ENCODE peak calls at places on chromosomes 7 and 10, in ten cellular contexts. Y is adrenal gland; X is cardiac fibroblast; V is GM13976; F is fibroblast of pulmonary artery; W is progenitor cell of endocrine pancreas; C is Panc1; D is choroid plexus epithelial cell; H is fibroblast of villous mesenchyme; Z is CD4-positive, alpha-beta T cell. K is an unnamed sample.

GRCh38 chr7:5354460-5355279 is 69.0 kb downstream of the TNRC18 start:
- DNase-seq in Y (peak; percentile 94), X (peak; percentile 21), V (no peak), F (peak; percentile 24), W (no peak), C (no peak), D (peak; percentile 27), H (peak; percentile 79), Z (no peak), K (no peak)

GRCh38 chr10:33345236-33345635 is 10.8 kb upstream of the NRP1 start:
- DNase-seq in Y (no peak), X (no peak), V (no peak), F (no peak), W (no peak), C (no peak), D (no peak), H (no peak), Z (no peak), K (no peak)

GRCh38 chr7:157412021-157412443 is 75.2 kb downstream of the DNAJB6 start:
- DNase-seq in Y (no peak), X (peak; percentile 89), V (no peak), F (peak; percentile 53), W (no peak), C (no peak), D (peak; percentile 80), H (peak; percentile 66), Z (peak; percentile 28), K (no peak)

GRCh38 chr7:1917221-1918062 is 247.4 kb downstream of the ELFN1 start:
- DNase-seq in Y (no peak), X (no peak), V (no peak), F (peak; percentile 25), W (no peak), C (no peak), D (no peak), H (no peak), Z (no peak), K (no peak)

GRCh38 chr7:71173955-71174354 is 42.0 kb downstream of the GALNT17 start:
- DNase-seq in Y (peak; percentile 54), X (no peak), V (no peak), F (no peak), W (no peak), C (no peak), D (peak; percentile 3), H (no peak), Z (no peak), K (no peak)

GRCh38 chr7:64559206-64559605 is 3.7 kb downstream of the ZNF680 start:
- DNase-seq in Y (peak; percentile 63), X (peak; percentile 75), V (no peak), F (peak; percentile 61), W (no peak), C (no peak), D (peak; percentile 68), H (peak; percentile 69), Z (no peak), K (no peak)

GRCh38 chr7:102834466-102834865 is 78.3 kb upstream of the LRRC17 start:
- DNase-seq in Y (no peak), X (no peak), V (no peak), F (no peak), W (no peak), C (no peak), D (no peak), H (peak; percentile 47), Z (no peak), K (no peak)

GRCh38 chr7:135774284-135774683 is 25.7 kb upstream of the FAM180A start:
- DNase-seq in Y (no peak), X (peak; percentile 49), V (no peak), F (peak; percentile 60), W (no peak), C (peak; percentile 12), D (peak; percentile 87), H (peak; percentile 67), Z (no peak), K (no peak)

GRCh38 chr10:73771722-73772279 is 10.0 kb upstream of the CHCHD1 start:
- DNase-seq in Y (peak; percentile 94), X (peak; percentile 28), V (peak; percentile 89), F (peak; percentile 82), W (peak; percentile 79), C (no peak), D (peak; percentile 84), H (peak; percentile 82), Z (peak; percentile 73), K (peak; percentile 91)

GRCh38 chr7:98357751-98358161 is 43.1 kb downstream of the BAIAP2L1 start:
- DNase-seq in Y (peak; percentile 90), X (peak; percentile 79), V (no peak), F (peak; percentile 47), W (no peak), C (peak; percentile 89), D (peak; percentile 52), H (peak; percentile 79), Z (no peak), K (no peak)

GRCh38 chr7:121341933-121342332 is 13.1 kb downstream of the WNT16 start:
- DNase-seq in Y (no peak), X (peak; percentile 58), V (no peak), F (no peak), W (no peak), C (no peak), D (peak; percentile 79), H (no peak), Z (no peak), K (no peak)

GRCh38 chr10:16986406-16987128 is 143.0 kb downstream of the CUBN start:
- DNase-seq in Y (no peak), X (peak; percentile 88), V (no peak), F (peak; percentile 55), W (no peak), C (no peak), D (peak; percentile 73), H (peak; percentile 61), Z (no peak), K (no peak)

GRCh38 chr10:101561068-101561915 is 26.8 kb downstream of the POLL start:
- DNase-seq in Y (peak; percentile 48), X (no peak), V (peak; percentile 33), F (no peak), W (no peak), C (no peak), D (no peak), H (no peak), Z (no peak), K (no peak)

GRCh38 chr10:51806079-51806835 is 106.9 kb upstream of the CSTF2T start:
- DNase-seq in Y (no peak), X (no peak), V (no peak), F (no peak), W (no peak), C (no peak), D (no peak), H (no peak), Z (no peak), K (no peak)

GRCh38 chr10:33341638-33342037 is 7.2 kb upstream of the NRP1 start:
- DNase-seq in Y (no peak), X (peak; percentile 78), V (no peak), F (peak; percentile 26), W (no peak), C (no peak), D (peak; percentile 46), H (no peak), Z (no peak), K (no peak)

GRCh38 chr10:68562666-68563522 is 2.8 kb downstream of the TET1 start:
- DNase-seq in Y (no peak), X (peak; percentile 55), V (no peak), F (peak; percentile 56), W (no peak), C (no peak), D (peak; percentile 62), H (peak; percentile 71), Z (no peak), K (peak; percentile 15)

DNA sequence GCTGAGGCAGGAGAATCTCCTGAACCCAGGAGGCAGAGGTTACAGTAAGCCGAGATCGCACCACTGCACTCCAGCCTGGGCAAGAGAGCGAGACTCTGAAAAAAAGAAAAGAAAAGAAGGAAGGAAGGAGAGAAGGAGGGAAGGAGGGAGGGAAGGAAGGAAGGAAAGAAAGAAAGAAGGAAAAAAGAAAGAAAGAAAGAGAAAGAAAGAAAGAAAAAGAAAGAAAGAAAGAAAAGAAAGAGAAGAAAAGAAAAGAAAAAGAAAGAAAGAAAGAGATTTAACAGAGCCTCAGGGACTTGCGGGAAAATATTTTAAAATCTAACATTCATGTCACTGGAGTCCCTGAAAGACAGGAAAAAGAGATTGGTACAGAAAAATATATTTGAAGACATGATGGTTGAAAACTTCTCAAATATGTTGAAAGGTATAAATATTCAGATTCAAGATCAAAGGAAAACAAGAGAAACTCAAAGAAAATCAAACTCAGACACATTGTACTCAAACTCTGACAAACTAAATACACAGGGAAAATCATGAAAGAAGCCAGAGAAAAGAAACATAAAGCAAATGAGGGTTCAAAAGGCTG is 25.3 kb upstream of the DNAAF5 start:
- DNase-seq in Y (no peak), X (no peak), V (no peak), F (no peak), W (no peak), C (no peak), D (no peak), H (no peak), Z (no peak), K (no peak)
- TF ChIP-seq CTCF in Y (no peak), X (no peak), V (no peak), F (no peak), W (no peak), C (no peak), D (no peak), H (no peak), Z (no peak), K (no peak)

DNA sequence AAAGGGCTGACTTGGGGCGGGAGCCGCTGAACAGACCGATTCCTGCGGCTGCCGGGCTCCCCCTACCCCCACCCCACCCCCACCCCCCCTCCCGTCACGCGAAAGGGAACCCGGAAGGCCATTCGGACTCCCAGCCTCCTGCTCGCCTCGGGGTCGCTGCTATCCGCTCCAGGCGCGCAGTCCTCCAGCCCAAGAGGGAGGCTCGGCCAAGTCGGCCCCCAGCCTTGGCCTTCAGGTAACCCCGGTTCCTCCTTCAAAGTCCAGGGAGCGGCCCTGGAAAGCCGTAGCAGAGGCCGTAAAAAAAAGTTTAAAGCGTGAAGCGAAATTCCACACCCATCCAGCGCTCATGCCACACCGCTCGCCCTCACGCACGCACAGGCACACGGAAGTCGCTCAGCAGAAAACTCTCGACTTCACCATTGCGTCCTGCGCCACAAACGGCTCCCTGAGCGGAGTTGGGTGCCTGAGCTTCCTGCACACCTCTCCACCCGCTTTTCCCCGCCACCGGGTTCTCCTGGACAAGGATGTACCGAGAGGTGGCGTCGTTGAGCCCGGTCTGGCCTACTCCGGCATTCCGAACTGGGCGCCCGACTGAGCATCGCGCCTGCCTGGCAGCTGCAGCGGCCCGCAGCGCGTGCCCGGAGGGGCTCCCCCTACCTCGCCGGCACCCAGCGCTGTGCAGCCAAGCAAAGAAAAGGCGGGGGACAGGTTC is 1.4 kb downstream of the SORCS3 start:
- DNase-seq in Y (peak; percentile 88), X (no peak), V (peak; percentile 25), F (no peak), W (peak; percentile 78), C (no peak), D (peak; percentile 5), H (no peak), Z (no peak), K (peak; percentile 91)
- TF ChIP-seq CTCF in Y (peak; percentile 26), X (no peak), V (no peak), F (no peak), W (peak; percentile 66), C (peak; percentile 18), D (no peak), H (peak; percentile 8), Z (no peak), K (peak; percentile 57)

GRCh38 chr10:83222832-83223742 is 916.2 kb upstream of the GHITM start:
- DNase-seq in Y (no peak), X (no peak), V (no peak), F (no peak), W (no peak), C (no peak), D (no peak), H (no peak), Z (no peak), K (no peak)
- TF ChIP-seq CTCF in Y (no peak), X (no peak), V (no peak), F (no peak), W (no peak), C (no peak), D (no peak), H (no peak), Z (no peak), K (no peak)

GRCh38 chr10:91797874-91798735 is at the start of gene TNKS2:
- DNase-seq in Y (peak; percentile 96), X (peak; percentile 90), V (peak; percentile 95), F (peak; percentile 94), W (peak; percentile 96), C (peak; percentile 57), D (peak; percentile 94), H (peak; percentile 93), Z (peak; percentile 87), K (peak; percentile 97)
- TF ChIP-seq CTCF in Y (no peak), X (no peak), V (no peak), F (no peak), W (no peak), C (no peak), D (no peak), H (no peak), Z (no peak), K (no peak)

K was measured in nephron progenitor cell.